ENCODE peak calls at places on chromosomes 13 and 19, in seven cellular contexts. H is kidney glomerular epithelial cell, W is NCI-H446, I is SHP77 treated with DMSO at 0.1 percent for 48 hours, A is GM04503, V is AG04449, S is GM10248. O is an unnamed sample.
A peak's percentile ranks its signal among the peaks of the same experiment; 100 is the strongest.

GRCh38 chr13:35470671-35471465 is 5.6 kb downstream of the MAB21L1 start:
- DNase-seq in V (no peak), S (no peak), I (no peak), W (no peak), H (no peak), A (no peak), O (no peak)

GRCh38 chr19:18007939-18008673 is at the start of gene ARRDC2:
- DNase-seq in I (no peak), A (peak; percentile 31), W (peak; percentile 97), V (no peak), S (peak; percentile 98), H (peak; percentile 76), O (no peak)

GRCh38 chr13:46567671-46568070 is 14.7 kb downstream of the LRCH1 start:
- DNase-seq in H (no peak), S (no peak), I (no peak), A (no peak), W (no peak), V (no peak), O (no peak)

GRCh38 chr13:43307921-43308433 is 284.6 kb downstream of the DNAJC15 start:
- DNase-seq in W (peak; percentile 90), S (peak; percentile 59), A (peak; percentile 64), I (peak; percentile 29), H (peak; percentile 97), V (no peak), O (peak; percentile 7)

GRCh38 chr13:40345654-40346372 is 320.6 kb downstream of the FOXO1 start:
- DNase-seq in V (no peak), A (no peak), I (no peak), W (no peak), H (no peak), S (no peak), O (no peak)

GRCh38 chr19:40600086-40600917 is 867 bp upstream of the LTBP4 start:
- DNase-seq in V (no peak), H (no peak), I (no peak), S (no peak), A (no peak), W (no peak), O (no peak)

GRCh38 chr19:30361721-30362120 is 10.5 kb upstream of the ZNF536 start:
- DNase-seq in H (no peak), A (no peak), I (no peak), S (no peak), V (no peak), W (no peak), O (no peak)

GRCh38 chr19:42252365-42253244 is 2.3 kb downstream of the ERF start:
- DNase-seq in S (no peak), A (no peak), I (no peak), V (no peak), H (peak; percentile 30), W (no peak), O (no peak)

GRCh38 chr13:112067121-112067741 is at the start of gene SOX1:
- DNase-seq in H (no peak), S (no peak), W (no peak), A (no peak), V (no peak), I (no peak), O (no peak)

GRCh38 chr13:96533408-96533807 is 443.5 kb downstream of the HS6ST3 start:
- DNase-seq in W (no peak), A (no peak), H (no peak), V (no peak), I (no peak), S (no peak), O (no peak)

GRCh38 chr13:110471833-110472162 is 89.7 kb downstream of the RAB20 start:
- DNase-seq in H (peak; percentile 90), V (no peak), S (peak; percentile 91), W (no peak), I (no peak), A (no peak), O (no peak)

GRCh38 chr13:98937911-98938381 is 39.9 kb downstream of the DOCK9 start:
- DNase-seq in W (no peak), I (no peak), A (no peak), V (no peak), S (no peak), H (no peak), O (no peak)

GRCh38 chr19:40989453-40989852 is 1.6 kb upstream of the CYP2B6 start:
- DNase-seq in W (no peak), H (no peak), S (no peak), I (no peak), A (no peak), V (no peak), O (no peak)

GRCh38 chr13:31485183-31485582 is 254.1 kb upstream of the RXFP2 start:
- DNase-seq in A (no peak), H (no peak), V (no peak), I (no peak), W (no peak), S (no peak), O (no peak)

O was measured in keratinocyte.